ENCODE peak calls at places on chromosomes 6 and 20, in five cellular contexts. G is upper lobe of right lung, M is fibroblast of the aortic adventitia, U is lower leg skin, B is esophagus squamous epithelium. S is an unnamed sample.

GRCh38 chr6:45614488-45615285 is 237.0 kb upstream of the SUPT3H start:
- DNase-seq in G (no peak), M (no peak), U (no peak), B (no peak), S (no peak)

GRCh38 chr6:105810105-105810921 is 275.8 kb upstream of the PRDM1 start:
- DNase-seq in G (no peak), M (peak; percentile 84), U (no peak), B (no peak), S (no peak)

GRCh38 chr6:14354919-14355572 is 237.5 kb downstream of the CD83 start:
- DNase-seq in G (no peak), M (peak; percentile 91), U (peak; percentile 87), B (no peak), S (no peak)

GRCh38 chr20:37927410-37928048 is 24.6 kb downstream of the VSTM2L start:
- DNase-seq in G (no peak), M (no peak), U (no peak), B (no peak), S (peak; percentile 82)

GRCh38 chr6:136408205-136408604 is 118.6 kb upstream of the BCLAF1 start:
- DNase-seq in G (no peak), M (peak; percentile 40), U (no peak), B (no peak), S (no peak)

GRCh38 chr20:47973519-47974233 is 188.4 kb upstream of the SULF2 start:
- DNase-seq in G (no peak), M (no peak), U (no peak), B (no peak), S (no peak)

GRCh38 chr20:46400828-46401477 is 5.5 kb downstream of the ELMO2 start:
- DNase-seq in G (no peak), M (peak; percentile 59), U (no peak), B (no peak), S (no peak)

GRCh38 chr6:167098825-167099225 is 24.1 kb upstream of the CCR6 start:
- DNase-seq in G (no peak), M (no peak), U (no peak), B (no peak), S (no peak)

GRCh38 chr6:27726620-27727023 is 185.6 kb downstream of the OR2B2 start:
- DNase-seq in G (no peak), M (no peak), U (no peak), B (no peak), S (no peak)

GRCh38 chr20:4512891-4513550 is 208.7 kb upstream of the PRND start:
- DNase-seq in G (no peak), M (peak; percentile 91), U (no peak), B (no peak), S (no peak)

GRCh38 chr20:35947489-35947888 is 6.8 kb downstream of the SCAND1 start:
- DNase-seq in G (no peak), M (peak; percentile 6), U (peak; percentile 76), B (no peak), S (no peak)

GRCh38 chr6:79895382-79896100 is 51.8 kb downstream of the ELOVL4 start:
- DNase-seq in G (no peak), M (no peak), U (no peak), B (no peak), S (no peak)

GRCh38 chr6:108123946-108124345 is 41.9 kb upstream of the NR2E1 start:
- DNase-seq in G (no peak), M (no peak), U (no peak), B (no peak), S (no peak)

GRCh38 chr20:45727044-45727443 is 4.9 kb downstream of the SPINT4 start:
- DNase-seq in G (no peak), M (peak; percentile 2), U (no peak), B (no peak), S (no peak)

GRCh38 chr6:36623547-36624459 is 29.6 kb downstream of the SRSF3 start:
- DNase-seq in G (peak; percentile 89), M (peak; percentile 90), U (peak; percentile 98), B (peak; percentile 45), S (peak; percentile 92)

GRCh38 chr6:145756170-145756662 is 20.9 kb upstream of the EPM2A start:
- DNase-seq in G (no peak), M (peak; percentile 98), U (no peak), B (no peak), S (no peak)

GRCh38 chr6:9699890-9700289 is 715.0 kb downstream of the TFAP2A start:
- DNase-seq in G (no peak), M (no peak), U (no peak), B (no peak), S (no peak)

GRCh38 chr6:54846857-54847721 is 518 bp downstream of the FAM83B start:
- DNase-seq in G (no peak), M (no peak), U (no peak), B (no peak), S (no peak)

DNA sequence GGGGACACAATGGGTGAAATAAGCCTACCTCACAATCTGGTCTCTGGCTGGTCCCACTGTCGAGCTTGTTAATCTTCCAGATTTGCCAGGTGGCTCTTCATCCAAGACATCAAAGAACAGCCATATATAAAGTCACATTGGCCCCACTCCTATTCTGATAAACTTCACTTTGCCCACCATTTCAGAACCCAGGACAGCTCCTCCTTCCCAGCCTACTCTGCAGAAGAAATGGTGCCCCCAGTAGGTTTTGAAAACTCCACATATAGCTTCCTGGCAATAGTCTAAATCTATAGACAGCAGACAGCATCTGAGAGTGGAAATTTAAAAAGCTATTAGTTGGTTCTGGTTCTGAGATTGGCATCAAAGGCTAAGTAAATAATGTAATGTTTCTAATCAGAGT is 143.1 kb upstream of the PCSK2 start:
- DNase-seq in G (no peak), M (no peak), U (no peak), B (no peak), S (no peak)
- TF ChIP-seq CTCF in G (no peak), M (no peak), U (no peak), B (no peak), S (no peak)

DNA sequence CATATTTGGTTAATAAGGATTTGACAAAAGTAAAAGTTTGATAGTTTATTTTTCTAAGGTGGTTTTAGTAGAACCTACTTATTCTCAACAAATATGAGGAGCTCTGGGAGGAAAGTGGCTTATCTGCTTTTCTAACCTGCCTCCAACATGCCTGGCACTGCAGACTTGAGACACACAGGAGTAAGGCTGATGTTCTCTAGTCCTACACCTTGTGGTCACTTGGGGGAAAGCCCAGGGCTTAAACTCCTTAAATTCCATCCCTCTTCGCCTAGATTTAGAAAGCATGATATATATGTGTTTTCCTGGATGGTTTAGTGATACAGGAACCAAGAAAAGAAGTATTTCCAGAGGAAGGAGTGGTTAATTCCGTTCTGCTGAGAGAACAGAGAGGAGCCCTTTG is 39.9 kb upstream of the SAMD5 start:
- DNase-seq in G (no peak), M (no peak), U (no peak), B (no peak), S (no peak)
- TF ChIP-seq CTCF in G (no peak), M (no peak), U (no peak), B (no peak), S (no peak)

DNA sequence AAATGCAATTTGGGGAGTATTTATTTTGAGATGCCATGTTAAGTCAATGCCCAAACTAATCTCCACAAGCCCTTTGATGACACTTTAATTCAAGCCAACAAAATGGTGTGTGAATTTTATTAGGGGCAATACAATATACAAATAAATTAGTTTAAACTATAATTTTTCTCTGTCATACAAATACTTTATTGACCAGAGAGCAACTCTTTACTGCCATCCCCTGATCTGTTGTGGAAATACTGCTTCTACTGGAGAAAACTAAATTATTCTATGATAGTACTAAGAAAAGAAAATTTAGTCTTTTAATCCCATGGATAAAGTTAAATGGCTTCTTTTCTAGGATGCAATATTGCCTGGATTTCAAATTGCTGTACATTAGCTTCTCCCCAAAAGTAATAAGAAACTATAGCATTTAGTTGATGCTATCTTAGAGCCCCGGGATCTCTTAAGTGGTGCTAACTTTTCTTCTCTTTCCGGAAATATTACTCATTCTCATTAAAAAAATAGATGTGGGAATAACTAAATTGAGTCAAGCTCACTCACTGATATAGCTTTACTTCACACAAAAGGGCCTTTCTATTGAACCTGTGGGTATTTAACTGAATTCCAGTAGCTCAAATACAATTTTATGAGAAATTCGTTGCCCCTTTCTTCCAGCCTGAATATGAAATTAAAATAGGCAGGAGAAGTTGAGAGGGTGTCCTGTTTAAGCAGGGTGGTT is 49.2 kb downstream of the SMPDL3A start:
- DNase-seq in G (no peak), M (peak; percentile 60), U (no peak), B (no peak), S (no peak)
- TF ChIP-seq CTCF in G (peak; percentile 49), M (peak; percentile 72), U (no peak), B (no peak), S (peak; percentile 67)

GRCh38 chr20:56158489-56158888 is 90.0 kb upstream of the MC3R start:
- DNase-seq in G (no peak), M (no peak), U (no peak), B (no peak), S (no peak)

GRCh38 chr20:56160956-56161355 is 87.6 kb upstream of the MC3R start:
- DNase-seq in G (no peak), M (no peak), U (no peak), B (no peak), S (no peak)

GRCh38 chr20:56166781-56167465 is 81.6 kb upstream of the MC3R start:
- DNase-seq in G (no peak), M (no peak), U (no peak), B (no peak), S (no peak)

DNA sequence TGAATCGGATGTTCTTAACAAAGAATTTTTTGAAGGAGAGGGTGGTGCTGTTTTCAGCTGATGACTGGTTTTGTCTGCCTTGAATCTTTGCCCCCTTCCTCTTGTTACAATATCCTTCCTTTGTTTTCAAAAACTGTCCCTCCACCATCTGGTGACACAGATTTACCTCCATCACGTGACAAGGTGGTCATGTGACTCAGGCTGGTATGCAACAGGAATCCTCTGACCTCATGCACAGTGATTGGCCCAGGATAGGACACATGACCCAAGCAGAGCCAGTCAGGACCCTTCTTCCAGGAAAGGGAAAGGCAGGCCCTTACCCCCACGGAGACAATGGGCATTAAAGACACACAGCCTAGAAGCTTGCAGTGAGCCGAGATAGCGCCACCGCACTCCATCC is 84.7 kb upstream of the MC3R start:
- DNase-seq in G (no peak), M (no peak), U (no peak), B (no peak), S (no peak)
- TF ChIP-seq CTCF in G (no peak), M (no peak), U (no peak), B (no peak), S (no peak)

S was measured in osteocyte.